ENCODE peak calls at places on chromosomes 6 and 20, in ten cellular contexts. One of them, this sample, is unnamed.

GRCh38 chr20:60222497-60222896 is 264.3 kb downstream of the CDH26 start:
- DNase-seq in A549: no peak
- DNase-seq in fibroblast of pulmonary artery: no peak
- DNase-seq in Peyer's patch: no peak
- DNase-seq in ovary: no peak
- DNase-seq in AG04450: no peak
- DNase-seq in pancreas: no peak
- DNase-seq in GM12878: no peak
- DNase-seq in uterus: no peak
- DNase-seq in upper lobe of right lung: no peak
- DNase-seq in this sample: no peak

GRCh38 chr6:22551280-22551679 is 18.1 kb upstream of the HDGFL1 start:
- DNase-seq in A549: no peak
- DNase-seq in fibroblast of pulmonary artery: no peak
- DNase-seq in Peyer's patch: no peak
- DNase-seq in ovary: no peak
- DNase-seq in AG04450: no peak
- DNase-seq in pancreas: no peak
- DNase-seq in GM12878: no peak
- DNase-seq in uterus: no peak
- DNase-seq in upper lobe of right lung: no peak
- DNase-seq in this sample: no peak

GRCh38 chr20:38337561-38338140 is 8.6 kb upstream of the LBP start:
- DNase-seq in A549: peak
- DNase-seq in fibroblast of pulmonary artery: peak
- DNase-seq in Peyer's patch: no peak
- DNase-seq in ovary: peak
- DNase-seq in AG04450: no peak
- DNase-seq in pancreas: no peak
- DNase-seq in GM12878: no peak
- DNase-seq in uterus: no peak
- DNase-seq in upper lobe of right lung: no peak
- DNase-seq in this sample: no peak

GRCh38 chr6:22699046-22699639 is 129.8 kb downstream of the HDGFL1 start:
- DNase-seq in A549: no peak
- DNase-seq in fibroblast of pulmonary artery: no peak
- DNase-seq in Peyer's patch: no peak
- DNase-seq in ovary: no peak
- DNase-seq in AG04450: no peak
- DNase-seq in pancreas: no peak
- DNase-seq in GM12878: no peak
- DNase-seq in uterus: no peak
- DNase-seq in upper lobe of right lung: no peak
- DNase-seq in this sample: no peak

GRCh38 chr20:51175724-51176123 is 152.8 kb upstream of the KCNG1 start:
- DNase-seq in A549: no peak
- DNase-seq in fibroblast of pulmonary artery: no peak
- DNase-seq in Peyer's patch: no peak
- DNase-seq in ovary: no peak
- DNase-seq in AG04450: no peak
- DNase-seq in pancreas: no peak
- DNase-seq in GM12878: no peak
- DNase-seq in uterus: no peak
- DNase-seq in upper lobe of right lung: no peak
- DNase-seq in this sample: no peak

GRCh38 chr6:70411542-70411941 is 1.8 kb upstream of the FAM135A start:
- DNase-seq in A549: no peak
- DNase-seq in fibroblast of pulmonary artery: no peak
- DNase-seq in Peyer's patch: no peak
- DNase-seq in ovary: no peak
- DNase-seq in AG04450: no peak
- DNase-seq in pancreas: no peak
- DNase-seq in GM12878: no peak
- DNase-seq in uterus: no peak
- DNase-seq in upper lobe of right lung: no peak
- DNase-seq in this sample: no peak

GRCh38 chr6:56382416-56382940 is 135.1 kb upstream of the COL21A1 start:
- DNase-seq in A549: no peak
- DNase-seq in fibroblast of pulmonary artery: no peak
- DNase-seq in Peyer's patch: no peak
- DNase-seq in ovary: no peak
- DNase-seq in AG04450: no peak
- DNase-seq in pancreas: no peak
- DNase-seq in GM12878: no peak
- DNase-seq in uterus: no peak
- DNase-seq in upper lobe of right lung: no peak
- DNase-seq in this sample: no peak

GRCh38 chr6:121652726-121653623 is 217.5 kb downstream of the GJA1 start:
- DNase-seq in A549: peak
- DNase-seq in fibroblast of pulmonary artery: peak
- DNase-seq in Peyer's patch: no peak
- DNase-seq in ovary: no peak
- DNase-seq in AG04450: peak
- DNase-seq in pancreas: no peak
- DNase-seq in GM12878: no peak
- DNase-seq in uterus: peak
- DNase-seq in upper lobe of right lung: no peak
- DNase-seq in this sample: peak

GRCh38 chr20:57498425-57499400 is 26.2 kb downstream of the CTCFL start:
- DNase-seq in A549: no peak
- DNase-seq in fibroblast of pulmonary artery: peak
- DNase-seq in Peyer's patch: no peak
- DNase-seq in ovary: no peak
- DNase-seq in AG04450: no peak
- DNase-seq in pancreas: no peak
- DNase-seq in GM12878: no peak
- DNase-seq in uterus: no peak
- DNase-seq in upper lobe of right lung: no peak
- DNase-seq in this sample: no peak

GRCh38 chr6:143595256-143596036 is 82.3 kb upstream of the PHACTR2 start:
- DNase-seq in A549: no peak
- DNase-seq in fibroblast of pulmonary artery: no peak
- DNase-seq in Peyer's patch: no peak
- DNase-seq in ovary: no peak
- DNase-seq in AG04450: no peak
- DNase-seq in pancreas: no peak
- DNase-seq in GM12878: no peak
- DNase-seq in uterus: no peak
- DNase-seq in upper lobe of right lung: no peak
- DNase-seq in this sample: no peak

GRCh38 chr6:46128476-46128875 is 1.3 kb upstream of the ENPP4 start:
- DNase-seq in A549: no peak
- DNase-seq in fibroblast of pulmonary artery: no peak
- DNase-seq in Peyer's patch: no peak
- DNase-seq in ovary: no peak
- DNase-seq in AG04450: no peak
- DNase-seq in pancreas: no peak
- DNase-seq in GM12878: no peak
- DNase-seq in uterus: no peak
- DNase-seq in upper lobe of right lung: no peak
- DNase-seq in this sample: no peak

GRCh38 chr6:82951389-82951788 is 114.3 kb downstream of the UBE3D start:
- DNase-seq in A549: no peak
- DNase-seq in fibroblast of pulmonary artery: no peak
- DNase-seq in Peyer's patch: no peak
- DNase-seq in ovary: no peak
- DNase-seq in AG04450: no peak
- DNase-seq in pancreas: no peak
- DNase-seq in GM12878: no peak
- DNase-seq in uterus: no peak
- DNase-seq in upper lobe of right lung: no peak
- DNase-seq in this sample: no peak

GRCh38 chr6:157281570-157281969 is 41.7 kb downstream of the TMEM242 start:
- DNase-seq in A549: no peak
- DNase-seq in fibroblast of pulmonary artery: peak
- DNase-seq in Peyer's patch: no peak
- DNase-seq in ovary: no peak
- DNase-seq in AG04450: no peak
- DNase-seq in pancreas: no peak
- DNase-seq in GM12878: no peak
- DNase-seq in uterus: no peak
- DNase-seq in upper lobe of right lung: peak
- DNase-seq in this sample: no peak

GRCh38 chr6:17219098-17219497 is 62.1 kb upstream of the RBM24 start:
- DNase-seq in A549: no peak
- DNase-seq in fibroblast of pulmonary artery: no peak
- DNase-seq in Peyer's patch: no peak
- DNase-seq in ovary: no peak
- DNase-seq in AG04450: no peak
- DNase-seq in pancreas: no peak
- DNase-seq in GM12878: no peak
- DNase-seq in uterus: no peak
- DNase-seq in upper lobe of right lung: no peak
- DNase-seq in this sample: no peak

DNA sequence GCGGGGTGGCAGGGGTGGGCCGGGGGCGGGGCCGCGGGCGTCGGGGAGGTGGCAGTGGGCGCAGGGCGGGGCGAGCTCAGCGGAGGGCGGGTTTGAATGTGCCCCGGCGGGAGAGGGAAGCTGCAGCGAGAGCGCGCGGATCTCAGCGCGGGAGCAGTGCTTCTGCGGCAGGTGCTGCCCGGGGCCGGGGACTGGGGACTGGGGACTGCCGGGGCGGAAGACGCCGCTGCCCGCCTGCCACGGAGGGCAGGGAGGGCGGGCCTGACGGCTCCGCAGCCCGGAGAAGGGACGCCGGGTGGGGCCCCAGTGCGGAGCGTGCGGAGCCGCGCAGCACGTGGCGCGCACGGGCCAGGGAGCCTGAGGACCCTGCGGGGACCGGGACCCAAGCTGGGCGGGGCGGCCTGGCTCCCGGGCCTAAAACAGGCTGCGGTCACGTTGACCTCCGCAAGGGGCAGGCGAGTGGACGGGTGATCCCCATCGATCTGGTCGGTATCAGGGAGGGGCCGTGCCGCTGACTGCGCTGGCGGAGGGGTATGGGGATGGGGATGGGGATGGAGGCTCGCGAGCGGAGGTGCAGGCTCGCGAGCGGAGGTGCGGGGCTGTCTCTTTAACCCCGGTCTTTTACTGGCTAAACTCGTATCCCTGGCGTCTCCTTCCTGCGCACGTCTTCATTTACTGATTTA is at the start of gene SLC29A1:
- DNase-seq in A549: peak
- DNase-seq in fibroblast of pulmonary artery: peak
- DNase-seq in Peyer's patch: peak
- DNase-seq in ovary: peak
- DNase-seq in AG04450: no peak
- DNase-seq in pancreas: peak
- DNase-seq in GM12878: no peak
- DNase-seq in uterus: peak
- DNase-seq in upper lobe of right lung: peak
- DNase-seq in this sample: no peak
- TF ChIP-seq CTCF in A549: no peak
- TF ChIP-seq CTCF in fibroblast of pulmonary artery: no peak
- TF ChIP-seq CTCF in Peyer's patch: peak
- TF ChIP-seq CTCF in ovary: no peak
- TF ChIP-seq CTCF in AG04450: peak
- TF ChIP-seq CTCF in pancreas: no peak
- TF ChIP-seq CTCF in GM12878: no peak
- TF ChIP-seq CTCF in uterus: no peak
- TF ChIP-seq CTCF in upper lobe of right lung: no peak
- TF ChIP-seq CTCF in this sample: peak

GRCh38 chr6:31468316-31468715 is 29.6 kb upstream of the MICB start:
- DNase-seq in A549: no peak
- DNase-seq in fibroblast of pulmonary artery: no peak
- DNase-seq in Peyer's patch: no peak
- DNase-seq in ovary: no peak
- DNase-seq in AG04450: no peak
- DNase-seq in pancreas: no peak
- DNase-seq in GM12878: no peak
- DNase-seq in uterus: no peak
- DNase-seq in upper lobe of right lung: no peak
- DNase-seq in this sample: no peak
- H3K4me3 ChIP-seq in A549: no peak
- H3K4me3 ChIP-seq in fibroblast of pulmonary artery: no peak
- H3K4me3 ChIP-seq in Peyer's patch: no peak
- H3K4me3 ChIP-seq in ovary: no peak
- H3K4me3 ChIP-seq in AG04450: no peak
- H3K4me3 ChIP-seq in pancreas: no peak
- H3K4me3 ChIP-seq in GM12878: no peak
- H3K4me3 ChIP-seq in uterus: no peak
- H3K4me3 ChIP-seq in upper lobe of right lung: no peak
- H3K4me3 ChIP-seq in this sample: no peak

GRCh38 chr20:40724566-40724965 is 35.5 kb upstream of the MAFB start:
- DNase-seq in A549: no peak
- DNase-seq in fibroblast of pulmonary artery: no peak
- DNase-seq in Peyer's patch: no peak
- DNase-seq in ovary: no peak
- DNase-seq in AG04450: no peak
- DNase-seq in pancreas: no peak
- DNase-seq in GM12878: no peak
- DNase-seq in uterus: no peak
- DNase-seq in upper lobe of right lung: no peak
- DNase-seq in this sample: no peak

GRCh38 chr20:40728996-40729395 is 40.0 kb upstream of the MAFB start:
- DNase-seq in A549: no peak
- DNase-seq in fibroblast of pulmonary artery: no peak
- DNase-seq in Peyer's patch: no peak
- DNase-seq in ovary: no peak
- DNase-seq in AG04450: no peak
- DNase-seq in pancreas: no peak
- DNase-seq in GM12878: no peak
- DNase-seq in uterus: no peak
- DNase-seq in upper lobe of right lung: no peak
- DNase-seq in this sample: no peak

GRCh38 chr20:40727960-40728359 is 38.9 kb upstream of the MAFB start:
- DNase-seq in A549: no peak
- DNase-seq in fibroblast of pulmonary artery: no peak
- DNase-seq in Peyer's patch: no peak
- DNase-seq in ovary: no peak
- DNase-seq in AG04450: no peak
- DNase-seq in pancreas: no peak
- DNase-seq in GM12878: no peak
- DNase-seq in uterus: no peak
- DNase-seq in upper lobe of right lung: no peak
- DNase-seq in this sample: no peak

GRCh38 chr20:40728470-40728869 is 39.4 kb upstream of the MAFB start:
- DNase-seq in A549: no peak
- DNase-seq in fibroblast of pulmonary artery: no peak
- DNase-seq in Peyer's patch: no peak
- DNase-seq in ovary: no peak
- DNase-seq in AG04450: no peak
- DNase-seq in pancreas: no peak
- DNase-seq in GM12878: no peak
- DNase-seq in uterus: no peak
- DNase-seq in upper lobe of right lung: no peak
- DNase-seq in this sample: no peak
- TF ChIP-seq CTCF in A549: peak
- TF ChIP-seq CTCF in fibroblast of pulmonary artery: peak
- TF ChIP-seq CTCF in Peyer's patch: no peak
- TF ChIP-seq CTCF in ovary: no peak
- TF ChIP-seq CTCF in AG04450: peak
- TF ChIP-seq CTCF in pancreas: no peak
- TF ChIP-seq CTCF in GM12878: no peak
- TF ChIP-seq CTCF in uterus: no peak
- TF ChIP-seq CTCF in upper lobe of right lung: peak
- TF ChIP-seq CTCF in this sample: no peak

DNA sequence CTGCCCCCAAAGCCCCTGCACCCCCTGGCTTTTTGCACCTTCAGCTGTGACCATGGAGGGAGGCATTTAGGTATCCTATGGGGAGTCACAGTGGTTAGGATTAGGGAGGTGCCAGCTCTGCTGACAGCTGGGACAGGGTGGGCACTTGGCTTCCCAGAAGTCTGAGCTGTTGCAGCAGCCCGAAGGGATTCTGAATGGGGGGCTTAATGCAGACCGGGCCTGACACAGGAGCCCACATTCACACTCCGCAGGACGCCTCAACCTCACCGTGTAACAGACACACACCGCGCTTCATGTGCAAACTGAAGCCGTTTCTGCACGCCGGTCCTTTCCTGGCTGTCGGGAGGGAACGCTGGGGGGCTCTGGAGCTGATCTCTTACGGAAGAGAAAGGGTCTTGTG is 1.9 kb downstream of the EBF4 start:
- DNase-seq in A549: no peak
- DNase-seq in fibroblast of pulmonary artery: no peak
- DNase-seq in Peyer's patch: no peak
- DNase-seq in ovary: no peak
- DNase-seq in AG04450: no peak
- DNase-seq in pancreas: no peak
- DNase-seq in GM12878: no peak
- DNase-seq in uterus: no peak
- DNase-seq in upper lobe of right lung: no peak
- DNase-seq in this sample: no peak
- H3K4me3 ChIP-seq in A549: no peak
- H3K4me3 ChIP-seq in fibroblast of pulmonary artery: no peak
- H3K4me3 ChIP-seq in Peyer's patch: no peak
- H3K4me3 ChIP-seq in ovary: no peak
- H3K4me3 ChIP-seq in AG04450: no peak
- H3K4me3 ChIP-seq in pancreas: no peak
- H3K4me3 ChIP-seq in GM12878: no peak
- H3K4me3 ChIP-seq in uterus: no peak
- H3K4me3 ChIP-seq in upper lobe of right lung: no peak
- H3K4me3 ChIP-seq in this sample: no peak

This sample was measured in AG04449.